ENCODE peak calls at places on chromosomes 5 and 9, in seven cellular contexts. One of them, this sample, is unnamed.

GRCh38 chr9:35790385-35791291 is 753 bp upstream of the NPR2 start:
- DNase-seq in transverse colon: peak
- DNase-seq in A549: peak
- DNase-seq in HepG2: peak
- DNase-seq in tibial nerve: peak
- DNase-seq in ovary: peak
- DNase-seq in stomach: peak
- DNase-seq in this sample: peak

GRCh38 chr5:176784218-176785165 is 25.9 kb upstream of the UNC5A start:
- DNase-seq in transverse colon: no peak
- DNase-seq in A549: peak
- DNase-seq in HepG2: peak
- DNase-seq in tibial nerve: no peak
- DNase-seq in ovary: no peak
- DNase-seq in stomach: no peak
- DNase-seq in this sample: no peak

GRCh38 chr5:65830856-65831255 is 95.5 kb upstream of the ERBIN start:
- DNase-seq in transverse colon: no peak
- DNase-seq in A549: no peak
- DNase-seq in HepG2: no peak
- DNase-seq in tibial nerve: no peak
- DNase-seq in ovary: no peak
- DNase-seq in stomach: no peak
- DNase-seq in this sample: no peak

GRCh38 chr5:178108966-178109365 is 4.4 kb upstream of the N4BP3 start:
- DNase-seq in transverse colon: peak
- DNase-seq in A549: no peak
- DNase-seq in HepG2: no peak
- DNase-seq in tibial nerve: no peak
- DNase-seq in ovary: no peak
- DNase-seq in stomach: peak
- DNase-seq in this sample: no peak

GRCh38 chr5:151168602-151169344 is 11.2 kb upstream of the ANXA6 start:
- DNase-seq in transverse colon: no peak
- DNase-seq in A549: no peak
- DNase-seq in HepG2: no peak
- DNase-seq in tibial nerve: no peak
- DNase-seq in ovary: no peak
- DNase-seq in stomach: no peak
- DNase-seq in this sample: peak

GRCh38 chr5:76457685-76458491 is 54.8 kb downstream of the IQGAP2 start:
- DNase-seq in transverse colon: no peak
- DNase-seq in A549: no peak
- DNase-seq in HepG2: peak
- DNase-seq in tibial nerve: no peak
- DNase-seq in ovary: no peak
- DNase-seq in stomach: no peak
- DNase-seq in this sample: no peak

GRCh38 chr5:6307304-6307703 is 71.0 kb downstream of the MED10 start:
- DNase-seq in transverse colon: no peak
- DNase-seq in A549: no peak
- DNase-seq in HepG2: no peak
- DNase-seq in tibial nerve: no peak
- DNase-seq in ovary: no peak
- DNase-seq in stomach: no peak
- DNase-seq in this sample: no peak

GRCh38 chr5:75848077-75848476 is 130.8 kb upstream of the POC5 start:
- DNase-seq in transverse colon: no peak
- DNase-seq in A549: no peak
- DNase-seq in HepG2: no peak
- DNase-seq in tibial nerve: no peak
- DNase-seq in ovary: no peak
- DNase-seq in stomach: no peak
- DNase-seq in this sample: no peak

GRCh38 chr9:91948423-91949292 is 1.4 kb downstream of the ROR2 start:
- DNase-seq in transverse colon: peak
- DNase-seq in A549: peak
- DNase-seq in HepG2: no peak
- DNase-seq in tibial nerve: no peak
- DNase-seq in ovary: peak
- DNase-seq in stomach: peak
- DNase-seq in this sample: peak

GRCh38 chr5:54905942-54906537 is 79.4 kb downstream of the ESM1 start:
- DNase-seq in transverse colon: peak
- DNase-seq in A549: peak
- DNase-seq in HepG2: peak
- DNase-seq in tibial nerve: peak
- DNase-seq in ovary: peak
- DNase-seq in stomach: peak
- DNase-seq in this sample: no peak

GRCh38 chr5:139147743-139148079 is 50.5 kb downstream of the SIL1 start:
- DNase-seq in transverse colon: peak
- DNase-seq in A549: no peak
- DNase-seq in HepG2: no peak
- DNase-seq in tibial nerve: no peak
- DNase-seq in ovary: peak
- DNase-seq in stomach: peak
- DNase-seq in this sample: peak

GRCh38 chr5:71924325-71924724 is 182.9 kb upstream of the MAP1B start:
- DNase-seq in transverse colon: no peak
- DNase-seq in A549: no peak
- DNase-seq in HepG2: no peak
- DNase-seq in tibial nerve: no peak
- DNase-seq in ovary: no peak
- DNase-seq in stomach: no peak
- DNase-seq in this sample: no peak

GRCh38 chr5:79961731-79962579 is 29.1 kb downstream of the MTX3 start:
- DNase-seq in transverse colon: no peak
- DNase-seq in A549: no peak
- DNase-seq in HepG2: no peak
- DNase-seq in tibial nerve: no peak
- DNase-seq in ovary: no peak
- DNase-seq in stomach: no peak
- DNase-seq in this sample: no peak

GRCh38 chr5:178207917-178208280 is 3.6 kb downstream of the HNRNPAB start:
- DNase-seq in transverse colon: peak
- DNase-seq in A549: no peak
- DNase-seq in HepG2: no peak
- DNase-seq in tibial nerve: no peak
- DNase-seq in ovary: no peak
- DNase-seq in stomach: peak
- DNase-seq in this sample: peak

GRCh38 chr5:115962565-115963402 is 509 bp downstream of the LVRN start:
- DNase-seq in transverse colon: peak
- DNase-seq in A549: no peak
- DNase-seq in HepG2: no peak
- DNase-seq in tibial nerve: no peak
- DNase-seq in ovary: peak
- DNase-seq in stomach: no peak
- DNase-seq in this sample: peak

GRCh38 chr5:94562327-94562971 is 56.0 kb downstream of the KIAA0825 start:
- DNase-seq in transverse colon: no peak
- DNase-seq in A549: no peak
- DNase-seq in HepG2: no peak
- DNase-seq in tibial nerve: no peak
- DNase-seq in ovary: no peak
- DNase-seq in stomach: no peak
- DNase-seq in this sample: no peak

GRCh38 chr5:42991477-42992034 is 48.6 kb downstream of the ANXA2R start:
- DNase-seq in transverse colon: peak
- DNase-seq in A549: no peak
- DNase-seq in HepG2: no peak
- DNase-seq in tibial nerve: peak
- DNase-seq in ovary: no peak
- DNase-seq in stomach: no peak
- DNase-seq in this sample: no peak

GRCh38 chr5:115648072-115648471 is 22.2 kb upstream of the TMED7 start:
- DNase-seq in transverse colon: no peak
- DNase-seq in A549: no peak
- DNase-seq in HepG2: no peak
- DNase-seq in tibial nerve: no peak
- DNase-seq in ovary: no peak
- DNase-seq in stomach: no peak
- DNase-seq in this sample: no peak

GRCh38 chr5:97534166-97534565 is 351.1 kb upstream of the RIOK2 start:
- DNase-seq in transverse colon: peak
- DNase-seq in A549: peak
- DNase-seq in HepG2: peak
- DNase-seq in tibial nerve: peak
- DNase-seq in ovary: peak
- DNase-seq in stomach: peak
- DNase-seq in this sample: no peak

GRCh38 chr9:79028101-79028500 is 543.7 kb upstream of the TLE4 start:
- DNase-seq in transverse colon: no peak
- DNase-seq in A549: no peak
- DNase-seq in HepG2: no peak
- DNase-seq in tibial nerve: no peak
- DNase-seq in ovary: no peak
- DNase-seq in stomach: no peak
- DNase-seq in this sample: no peak

GRCh38 chr5:150065346-150065745 is 21.0 kb downstream of the CSF1R start:
- DNase-seq in transverse colon: peak
- DNase-seq in A549: no peak
- DNase-seq in HepG2: peak
- DNase-seq in tibial nerve: no peak
- DNase-seq in ovary: no peak
- DNase-seq in stomach: no peak
- DNase-seq in this sample: no peak
- TF ChIP-seq CTCF in transverse colon: no peak
- TF ChIP-seq CTCF in A549: no peak
- TF ChIP-seq CTCF in HepG2: no peak
- TF ChIP-seq CTCF in tibial nerve: no peak
- TF ChIP-seq CTCF in ovary: no peak
- TF ChIP-seq CTCF in stomach: no peak
- TF ChIP-seq CTCF in this sample: no peak

GRCh38 chr9:97591535-97591934 is 41.6 kb downstream of the TSTD2 start:
- DNase-seq in transverse colon: no peak
- DNase-seq in A549: no peak
- DNase-seq in HepG2: no peak
- DNase-seq in tibial nerve: no peak
- DNase-seq in ovary: no peak
- DNase-seq in stomach: no peak
- DNase-seq in this sample: no peak

GRCh38 chr9:97596906-97597305 is 36.3 kb downstream of the TSTD2 start:
- DNase-seq in transverse colon: no peak
- DNase-seq in A549: no peak
- DNase-seq in HepG2: no peak
- DNase-seq in tibial nerve: no peak
- DNase-seq in ovary: no peak
- DNase-seq in stomach: no peak
- DNase-seq in this sample: no peak

GRCh38 chr9:97593960-97594359 is 39.2 kb downstream of the TSTD2 start:
- DNase-seq in transverse colon: no peak
- DNase-seq in A549: no peak
- DNase-seq in HepG2: no peak
- DNase-seq in tibial nerve: no peak
- DNase-seq in ovary: no peak
- DNase-seq in stomach: no peak
- DNase-seq in this sample: no peak

GRCh38 chr9:97598461-97599288 is 34.5 kb downstream of the TSTD2 start:
- DNase-seq in transverse colon: peak
- DNase-seq in A549: peak
- DNase-seq in HepG2: peak
- DNase-seq in tibial nerve: peak
- DNase-seq in ovary: peak
- DNase-seq in stomach: peak
- DNase-seq in this sample: no peak

DNA sequence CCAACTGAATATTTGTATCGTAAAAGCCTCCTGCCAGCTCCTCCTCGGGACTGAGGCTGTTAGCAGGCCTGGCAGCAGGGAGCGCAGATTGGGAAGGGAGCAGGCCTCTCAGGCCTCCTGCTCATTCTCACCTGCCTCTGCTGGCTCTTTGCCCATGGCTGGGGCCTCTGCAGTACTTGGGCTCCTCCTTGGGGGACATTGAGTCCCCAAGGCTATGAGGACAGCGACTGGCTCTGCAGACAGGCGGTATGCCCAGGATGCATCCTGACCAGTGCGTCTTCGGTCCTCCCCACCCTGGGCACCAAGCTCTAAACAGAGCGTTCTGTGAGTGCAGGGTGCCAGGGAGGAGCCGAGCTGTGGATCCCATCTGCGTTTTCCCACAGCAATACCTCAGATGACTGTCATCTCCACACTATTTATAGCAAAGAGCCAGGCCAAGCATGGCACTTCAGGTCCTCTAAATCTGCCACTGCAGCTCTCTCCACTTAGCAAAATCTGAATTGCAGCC is 38.7 kb downstream of the TSTD2 start:
- DNase-seq in transverse colon: no peak
- DNase-seq in A549: no peak
- DNase-seq in HepG2: no peak
- DNase-seq in tibial nerve: no peak
- DNase-seq in ovary: no peak
- DNase-seq in stomach: no peak
- DNase-seq in this sample: no peak
- TF ChIP-seq EP300 in transverse colon: no peak
- TF ChIP-seq EP300 in A549: no peak
- TF ChIP-seq EP300 in HepG2: no peak
- TF ChIP-seq EP300 in tibial nerve: no peak
- TF ChIP-seq EP300 in ovary: no peak
- TF ChIP-seq EP300 in stomach: peak
- TF ChIP-seq EP300 in this sample: no peak

GRCh38 chr5:90421136-90421535 is 11.6 kb upstream of the CETN3 start:
- DNase-seq in transverse colon: peak
- DNase-seq in A549: no peak
- DNase-seq in HepG2: peak
- DNase-seq in tibial nerve: no peak
- DNase-seq in ovary: no peak
- DNase-seq in stomach: peak
- DNase-seq in this sample: no peak
- TF ChIP-seq CTCF in transverse colon: no peak
- TF ChIP-seq CTCF in A549: peak
- TF ChIP-seq CTCF in HepG2: peak
- TF ChIP-seq CTCF in tibial nerve: no peak
- TF ChIP-seq CTCF in ovary: no peak
- TF ChIP-seq CTCF in stomach: no peak
- TF ChIP-seq CTCF in this sample: no peak

GRCh38 chr9:121239851-121240250 is 28.1 kb upstream of the GSN start:
- DNase-seq in transverse colon: no peak
- DNase-seq in A549: no peak
- DNase-seq in HepG2: no peak
- DNase-seq in tibial nerve: no peak
- DNase-seq in ovary: no peak
- DNase-seq in stomach: no peak
- DNase-seq in this sample: no peak

GRCh38 chr9:121230231-121230630 is 28.6 kb upstream of the RAB14 start:
- DNase-seq in transverse colon: no peak
- DNase-seq in A549: no peak
- DNase-seq in HepG2: no peak
- DNase-seq in tibial nerve: no peak
- DNase-seq in ovary: no peak
- DNase-seq in stomach: no peak
- DNase-seq in this sample: no peak

GRCh38 chr9:121239071-121239470 is 28.9 kb upstream of the GSN start:
- DNase-seq in transverse colon: no peak
- DNase-seq in A549: no peak
- DNase-seq in HepG2: no peak
- DNase-seq in tibial nerve: no peak
- DNase-seq in ovary: no peak
- DNase-seq in stomach: no peak
- DNase-seq in this sample: no peak

GRCh38 chr9:121235512-121235911 is 32.5 kb upstream of the GSN start:
- DNase-seq in transverse colon: no peak
- DNase-seq in A549: no peak
- DNase-seq in HepG2: no peak
- DNase-seq in tibial nerve: no peak
- DNase-seq in ovary: no peak
- DNase-seq in stomach: no peak
- DNase-seq in this sample: no peak

GRCh38 chr9:121233906-121234901 is 32.5 kb upstream of the RAB14 start:
- DNase-seq in transverse colon: no peak
- DNase-seq in A549: no peak
- DNase-seq in HepG2: no peak
- DNase-seq in tibial nerve: no peak
- DNase-seq in ovary: no peak
- DNase-seq in stomach: no peak
- DNase-seq in this sample: no peak
- TF ChIP-seq EP300 in transverse colon: no peak
- TF ChIP-seq EP300 in A549: no peak
- TF ChIP-seq EP300 in HepG2: no peak
- TF ChIP-seq EP300 in tibial nerve: no peak
- TF ChIP-seq EP300 in ovary: no peak
- TF ChIP-seq EP300 in stomach: no peak
- TF ChIP-seq EP300 in this sample: no peak